ENCODE peak calls at places on chromosome 12, in six cellular contexts. One of them, this sample, is unnamed.

GRCh38 chr12:123893276-123893675 is 79.4 kb downstream of the CCDC92 start:
- DNase-seq in Calu3: no peak
- DNase-seq in right atrium auricular region: no peak
- DNase-seq in activated T-cell treated with anti-CD3 and anti-CD28 coated beads for 48 hours: no peak
- DNase-seq in posterior vena cava: no peak
- DNase-seq in activated naive CD4-positive, alpha-beta T cell: no peak
- DNase-seq in this sample: no peak

GRCh38 chr12:3311027-3311402 is 180.0 kb upstream of the PRMT8 start:
- DNase-seq in Calu3: peak
- DNase-seq in right atrium auricular region: no peak
- DNase-seq in activated T-cell treated with anti-CD3 and anti-CD28 coated beads for 48 hours: no peak
- DNase-seq in posterior vena cava: no peak
- DNase-seq in activated naive CD4-positive, alpha-beta T cell: no peak
- DNase-seq in this sample: no peak

GRCh38 chr12:85076688-85077430 is 40.7 kb downstream of the LRRIQ1 start:
- DNase-seq in Calu3: peak
- DNase-seq in right atrium auricular region: no peak
- DNase-seq in activated T-cell treated with anti-CD3 and anti-CD28 coated beads for 48 hours: no peak
- DNase-seq in posterior vena cava: no peak
- DNase-seq in activated naive CD4-positive, alpha-beta T cell: no peak
- DNase-seq in this sample: no peak

GRCh38 chr12:132812631-132813305 is 15.9 kb downstream of the GOLGA3 start:
- DNase-seq in Calu3: no peak
- DNase-seq in right atrium auricular region: no peak
- DNase-seq in activated T-cell treated with anti-CD3 and anti-CD28 coated beads for 48 hours: no peak
- DNase-seq in posterior vena cava: no peak
- DNase-seq in activated naive CD4-positive, alpha-beta T cell: no peak
- DNase-seq in this sample: no peak

GRCh38 chr12:110684322-110684836 is 4.5 kb downstream of the HVCN1 start:
- DNase-seq in Calu3: no peak
- DNase-seq in right atrium auricular region: no peak
- DNase-seq in activated T-cell treated with anti-CD3 and anti-CD28 coated beads for 48 hours: no peak
- DNase-seq in posterior vena cava: no peak
- DNase-seq in activated naive CD4-positive, alpha-beta T cell: no peak
- DNase-seq in this sample: no peak

GRCh38 chr12:3419538-3419937 is 71.5 kb upstream of the PRMT8 start:
- DNase-seq in Calu3: no peak
- DNase-seq in right atrium auricular region: no peak
- DNase-seq in activated T-cell treated with anti-CD3 and anti-CD28 coated beads for 48 hours: no peak
- DNase-seq in posterior vena cava: no peak
- DNase-seq in activated naive CD4-positive, alpha-beta T cell: no peak
- DNase-seq in this sample: no peak

GRCh38 chr12:27504506-27504905 is 19.5 kb upstream of the PPFIBP1 start:
- DNase-seq in Calu3: no peak
- DNase-seq in right atrium auricular region: no peak
- DNase-seq in activated T-cell treated with anti-CD3 and anti-CD28 coated beads for 48 hours: no peak
- DNase-seq in posterior vena cava: no peak
- DNase-seq in activated naive CD4-positive, alpha-beta T cell: no peak
- DNase-seq in this sample: no peak

GRCh38 chr12:103779410-103780092 is 61.5 kb downstream of the NT5DC3 start:
- DNase-seq in Calu3: no peak
- DNase-seq in right atrium auricular region: no peak
- DNase-seq in activated T-cell treated with anti-CD3 and anti-CD28 coated beads for 48 hours: no peak
- DNase-seq in posterior vena cava: no peak
- DNase-seq in activated naive CD4-positive, alpha-beta T cell: no peak
- DNase-seq in this sample: no peak

GRCh38 chr12:104682790-104683279 is 226.1 kb downstream of the CHST11 start:
- DNase-seq in Calu3: no peak
- DNase-seq in right atrium auricular region: no peak
- DNase-seq in activated T-cell treated with anti-CD3 and anti-CD28 coated beads for 48 hours: peak
- DNase-seq in posterior vena cava: no peak
- DNase-seq in activated naive CD4-positive, alpha-beta T cell: no peak
- DNase-seq in this sample: no peak

GRCh38 chr12:71152838-71153237 is 5.0 kb downstream of the TSPAN8 start:
- DNase-seq in Calu3: no peak
- DNase-seq in right atrium auricular region: no peak
- DNase-seq in activated T-cell treated with anti-CD3 and anti-CD28 coated beads for 48 hours: no peak
- DNase-seq in posterior vena cava: no peak
- DNase-seq in activated naive CD4-positive, alpha-beta T cell: no peak
- DNase-seq in this sample: no peak

GRCh38 chr12:68106160-68106559 is 53.4 kb downstream of the IFNG start:
- DNase-seq in Calu3: no peak
- DNase-seq in right atrium auricular region: no peak
- DNase-seq in activated T-cell treated with anti-CD3 and anti-CD28 coated beads for 48 hours: no peak
- DNase-seq in posterior vena cava: no peak
- DNase-seq in activated naive CD4-positive, alpha-beta T cell: no peak
- DNase-seq in this sample: no peak

GRCh38 chr12:115710104-115710564 is 567.4 kb downstream of the MED13L start:
- DNase-seq in Calu3: no peak
- DNase-seq in right atrium auricular region: peak
- DNase-seq in activated T-cell treated with anti-CD3 and anti-CD28 coated beads for 48 hours: no peak
- DNase-seq in posterior vena cava: no peak
- DNase-seq in activated naive CD4-positive, alpha-beta T cell: no peak
- DNase-seq in this sample: no peak

GRCh38 chr12:123387508-123388217 is 3.7 kb downstream of the KMT5A start:
- DNase-seq in Calu3: peak
- DNase-seq in right atrium auricular region: no peak
- DNase-seq in activated T-cell treated with anti-CD3 and anti-CD28 coated beads for 48 hours: no peak
- DNase-seq in posterior vena cava: no peak
- DNase-seq in activated naive CD4-positive, alpha-beta T cell: no peak
- DNase-seq in this sample: no peak

GRCh38 chr12:124583854-124584253 is 16.4 kb upstream of the NCOR2 start:
- DNase-seq in Calu3: no peak
- DNase-seq in right atrium auricular region: no peak
- DNase-seq in activated T-cell treated with anti-CD3 and anti-CD28 coated beads for 48 hours: no peak
- DNase-seq in posterior vena cava: no peak
- DNase-seq in activated naive CD4-positive, alpha-beta T cell: no peak
- DNase-seq in this sample: no peak

GRCh38 chr12:2779281-2779680 is 15.5 kb upstream of the FKBP4 start:
- DNase-seq in Calu3: peak
- DNase-seq in right atrium auricular region: no peak
- DNase-seq in activated T-cell treated with anti-CD3 and anti-CD28 coated beads for 48 hours: no peak
- DNase-seq in posterior vena cava: no peak
- DNase-seq in activated naive CD4-positive, alpha-beta T cell: no peak
- DNase-seq in this sample: no peak